ENCODE peak calls at places on chromosomes 7 and 10, in ten cellular contexts. X is colonic mucosa; L is RWPE2; Z is H9; M is tibial artery; I is CD8-positive, alpha-beta memory T cell; K is adrenal gland; A is brain microvascular endothelial cell; W is lower lobe of right lung; Y is cardiac muscle cell. T is an unnamed sample.

GRCh38 chr7:23426876-23427275 is 43.4 kb downstream of the IGF2BP3 start:
- DNase-seq in Z (no peak), L (no peak), W (no peak), I (no peak), K (no peak), M (no peak), A (peak), Y (no peak), X (no peak), T (no peak)

GRCh38 chr7:124033093-124033806 is 383 bp upstream of the TMEM229A start:
- DNase-seq in K (no peak), M (no peak), L (no peak), W (peak), I (no peak), A (no peak), Y (peak), Z (peak), X (no peak), T (no peak)

GRCh38 chr7:46710927-46711326 is 789.9 kb upstream of the IGFBP3 start:
- DNase-seq in Y (no peak), I (no peak), L (no peak), A (no peak), W (no peak), X (no peak), Z (no peak), M (no peak), K (no peak), T (no peak)

GRCh38 chr7:10468908-10469307 is 504.8 kb upstream of the PHF14 start:
- DNase-seq in X (no peak), W (no peak), A (no peak), M (no peak), Z (no peak), L (no peak), I (no peak), Y (no peak), K (no peak), T (no peak)

GRCh38 chr10:88136712-88137111 is 273.3 kb downstream of the PTEN start:
- DNase-seq in Y (no peak), A (no peak), M (no peak), L (no peak), K (no peak), I (no peak), W (no peak), Z (no peak), X (no peak), T (no peak)

GRCh38 chr7:16463520-16463919 is 2.0 kb downstream of the SOSTDC1 start:
- DNase-seq in K (no peak), I (no peak), X (no peak), Z (no peak), W (no peak), Y (no peak), A (no peak), L (no peak), M (no peak), T (no peak)

GRCh38 chr10:29064665-29065064 is 224.2 kb upstream of the LYZL1 start:
- DNase-seq in Y (no peak), L (no peak), I (no peak), K (no peak), Z (no peak), A (no peak), W (no peak), M (no peak), X (no peak), T (no peak)

GRCh38 chr10:60739581-60739980 is 38.7 kb upstream of the CDK1 start:
- DNase-seq in I (no peak), Z (no peak), W (no peak), L (no peak), Y (no peak), K (no peak), X (no peak), M (no peak), A (no peak), T (no peak)

GRCh38 chr7:47814905-47815613 is 133.2 kb downstream of the PKD1L1 start:
- DNase-seq in X (no peak), Z (peak), K (no peak), A (no peak), L (no peak), Y (no peak), M (no peak), W (no peak), I (no peak), T (peak)

GRCh38 chr10:73414230-73414981 is 548 bp upstream of the ANXA7 start:
- DNase-seq in Z (no peak), I (peak), A (no peak), X (peak), W (no peak), M (no peak), L (no peak), Y (no peak), K (no peak), T (no peak)

GRCh38 chr7:151016505-151016904 is 7.8 kb downstream of the ATG9B start:
- DNase-seq in X (no peak), K (no peak), W (no peak), I (no peak), A (no peak), Y (no peak), Z (no peak), M (no peak), L (peak), T (no peak)

GRCh38 chr10:14700551-14700950 is 74.1 kb downstream of the FAM107B start:
- DNase-seq in Y (no peak), I (no peak), A (no peak), M (no peak), K (no peak), X (no peak), Z (no peak), L (no peak), W (no peak), T (no peak)

GRCh38 chr7:25025218-25025671 is 45.3 kb upstream of the OSBPL3 start:
- DNase-seq in Y (peak), Z (no peak), X (no peak), W (no peak), M (no peak), A (peak), K (no peak), L (no peak), I (no peak), T (no peak)

GRCh38 chr10:102473445-102474331 is 22.3 kb upstream of the C10orf95 start:
- DNase-seq in X (no peak), I (peak), K (no peak), Z (no peak), M (no peak), A (no peak), Y (no peak), W (no peak), L (no peak), T (no peak)

GRCh38 chr10:102479651-102480050 is 22.9 kb downstream of the ACTR1A start:
- DNase-seq in Z (no peak), I (no peak), X (no peak), M (no peak), L (no peak), W (no peak), A (no peak), Y (no peak), K (no peak), T (no peak)

GRCh38 chr10:102480396-102480795 is 22.1 kb downstream of the ACTR1A start:
- DNase-seq in Z (no peak), A (no peak), K (no peak), I (no peak), Y (no peak), M (no peak), L (no peak), X (no peak), W (no peak), T (no peak)

GRCh38 chr10:102475451-102476040 is 24.2 kb upstream of the C10orf95 start:
- DNase-seq in L (no peak), W (no peak), Y (no peak), X (no peak), Z (no peak), I (no peak), A (no peak), K (no peak), M (no peak), T (no peak)

DNA sequence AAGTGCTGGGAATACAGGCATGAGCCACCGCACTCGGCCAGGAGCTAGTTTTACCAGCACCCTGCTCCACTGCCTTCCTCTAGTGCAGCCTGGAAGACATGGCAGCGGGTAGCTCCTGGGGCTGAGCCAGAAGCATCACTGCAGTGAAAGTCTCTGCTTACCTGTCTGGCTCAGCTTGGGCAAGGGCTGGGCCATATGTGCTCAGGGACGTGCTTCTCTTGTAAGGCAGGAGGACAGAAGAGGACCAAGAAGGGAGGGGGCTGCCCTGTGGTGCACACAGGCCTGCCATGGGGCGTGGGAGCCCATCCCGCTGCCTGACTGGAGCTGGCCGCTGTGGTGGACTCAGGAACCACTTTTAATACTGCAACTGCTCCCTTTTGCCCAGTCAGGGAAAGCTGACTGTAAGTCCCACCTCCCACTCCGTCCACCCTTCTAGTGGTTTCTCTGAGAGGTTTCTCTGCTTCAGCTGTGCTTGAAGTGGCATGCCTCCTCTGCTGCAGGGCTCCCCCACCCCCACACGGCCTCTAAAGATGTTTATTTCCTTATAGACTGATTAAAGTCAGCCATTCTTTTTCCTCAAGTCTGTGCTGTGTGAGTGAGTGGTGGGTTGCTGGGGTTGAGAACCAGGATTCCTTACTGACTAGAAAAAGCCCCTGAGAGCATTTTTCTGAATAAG is 25.3 kb upstream of the C10orf95 start:
- DNase-seq in K (no peak), Y (no peak), A (no peak), X (no peak), Z (no peak), L (no peak), I (peak), M (no peak), W (peak), T (no peak)
- H3K27ac ChIP-seq in K (no peak), Y (peak), A (no peak), X (no peak), Z (no peak), L (no peak), I (no peak), M (no peak), W (peak), T (no peak)

DNA sequence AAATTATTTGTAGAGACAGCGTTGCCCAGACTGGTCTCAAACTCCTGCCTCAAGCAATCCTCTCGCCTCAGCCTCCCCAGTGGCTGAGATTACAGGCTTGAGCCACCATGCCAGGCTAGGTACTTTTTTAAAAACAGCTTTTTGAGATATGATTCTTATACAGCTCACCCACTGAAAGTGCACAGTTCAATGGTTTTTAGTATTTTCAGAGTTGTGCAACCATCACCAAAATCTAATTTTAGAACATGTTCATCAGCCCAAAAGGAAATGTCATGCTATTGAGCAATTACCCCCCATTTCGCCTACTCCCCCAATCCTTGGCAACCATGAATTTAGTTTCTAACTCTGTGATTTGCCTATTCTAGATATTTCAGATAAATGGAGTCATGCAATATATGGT is 73.7 kb downstream of the EVX1 start:
- DNase-seq in X (no peak), Y (no peak), A (no peak), M (no peak), Z (no peak), L (no peak), I (no peak), K (no peak), W (no peak), T (no peak)
- H3K27ac ChIP-seq in X (no peak), Y (no peak), A (no peak), M (no peak), Z (no peak), L (no peak), I (no peak), K (no peak), W (no peak), T (no peak)

GRCh38 chr10:69847883-69848282 is 46.2 kb downstream of the COL13A1 start:
- DNase-seq in Z (no peak), K (no peak), A (no peak), L (no peak), I (no peak), M (no peak), Y (no peak), W (no peak), X (no peak), T (no peak)

GRCh38 chr10:69848454-69848853 is 46.7 kb downstream of the COL13A1 start:
- DNase-seq in Z (no peak), M (no peak), I (no peak), W (no peak), L (no peak), Y (no peak), X (no peak), A (no peak), K (no peak), T (no peak)

GRCh38 chr10:69847458-69847857 is 45.8 kb downstream of the COL13A1 start:
- DNase-seq in I (no peak), Y (no peak), A (no peak), W (no peak), L (no peak), X (no peak), M (no peak), K (no peak), Z (no peak), T (no peak)

GRCh38 chr10:69851306-69851705 is 49.6 kb downstream of the COL13A1 start:
- DNase-seq in A (no peak), Z (no peak), M (no peak), W (no peak), Y (no peak), K (no peak), X (no peak), I (no peak), L (no peak), T (no peak)

GRCh38 chr10:69849790-69850189 is 48.1 kb downstream of the COL13A1 start:
- DNase-seq in X (no peak), Y (no peak), L (no peak), I (no peak), A (no peak), M (no peak), K (no peak), Z (no peak), W (no peak), T (no peak)
- H3K27ac ChIP-seq in X (no peak), Y (no peak), L (no peak), I (no peak), A (no peak), M (no peak), K (no peak), Z (no peak), W (no peak), T (no peak)

DNA sequence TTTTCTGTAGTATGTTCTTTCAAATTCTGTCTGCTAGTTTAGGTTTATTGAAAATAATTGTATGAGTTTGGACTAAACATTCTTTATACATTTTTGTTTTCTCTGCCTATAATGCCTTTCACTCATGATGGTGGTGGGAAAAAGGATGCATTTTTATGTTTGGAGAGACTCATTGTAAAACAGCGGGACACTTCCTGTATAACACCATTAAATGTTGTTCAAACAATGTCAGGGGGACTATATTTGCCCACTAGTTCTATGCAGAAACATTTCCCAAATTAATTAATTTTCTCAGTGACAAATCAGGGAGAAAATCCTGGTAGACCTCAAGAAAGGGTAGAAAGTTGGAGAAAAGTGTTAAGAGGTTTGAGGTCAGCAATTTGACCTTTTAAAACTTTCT is 207.7 kb downstream of the MALRD1 start:
- DNase-seq in L (no peak), M (no peak), A (no peak), I (no peak), K (no peak), W (no peak), X (no peak), Z (no peak), Y (no peak), T (no peak)
- H3K27ac ChIP-seq in L (no peak), M (no peak), A (no peak), I (no peak), K (no peak), W (no peak), X (no peak), Z (no peak), Y (no peak), T (no peak)

GRCh38 chr7:114789942-114790341 is 132.0 kb upstream of the MDFIC start:
- DNase-seq in Z (no peak), A (peak), K (no peak), X (no peak), L (no peak), M (no peak), W (no peak), I (no peak), Y (no peak), T (no peak)
- H3K27ac ChIP-seq in Z (no peak), A (peak), K (no peak), X (no peak), L (peak), M (no peak), W (no peak), I (no peak), Y (no peak), T (no peak)

DNA sequence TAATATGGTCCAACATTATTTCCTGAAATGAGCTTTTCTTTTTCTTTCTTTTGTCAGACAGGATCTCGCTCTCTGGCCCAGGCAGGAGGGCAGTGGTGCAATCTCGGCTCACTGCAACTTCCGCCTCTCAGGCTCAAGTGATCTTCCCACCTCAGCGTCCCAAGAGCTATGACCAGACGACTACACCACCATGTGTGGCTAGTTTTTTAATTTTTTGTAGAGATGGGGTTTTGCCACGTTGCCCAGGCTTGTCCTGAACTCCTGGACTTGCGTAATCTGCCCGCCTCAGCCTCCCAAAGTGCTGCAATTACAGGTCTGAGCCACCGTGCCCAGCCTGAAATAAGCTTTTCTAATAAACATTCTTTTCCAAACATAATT is 48.6 kb downstream of the CUL2 start:
- DNase-seq in X (no peak), W (peak), L (no peak), I (no peak), A (peak), Z (no peak), Y (no peak), K (peak), M (no peak), T (no peak)
- H3K27ac ChIP-seq in X (no peak), W (no peak), L (peak), I (no peak), A (peak), Z (no peak), Y (no peak), K (peak), M (no peak), T (no peak)

GRCh38 chr7:134731616-134732015 is 47.8 kb upstream of the CALD1 start:
- DNase-seq in I (no peak), K (no peak), Y (no peak), L (no peak), W (no peak), X (no peak), Z (no peak), M (no peak), A (no peak), T (no peak)
- H3K27ac ChIP-seq in I (no peak), K (no peak), Y (no peak), L (no peak), W (no peak), X (no peak), Z (no peak), M (peak), A (no peak), T (no peak)